ENCODE peak calls at places on chromosomes 12 and 14, in four cellular contexts. I is heart right ventricle; C is CD4-positive, CD25-positive, alpha-beta regulatory T cell; H is Daoy. L is an unnamed sample.

GRCh38 chr12:31289443-31289842 is 36.5 kb downstream of the SINHCAF start:
- DNase-seq in H (no peak), C (no peak), I (no peak), L (no peak)

GRCh38 chr12:78887008-78887407 is 22.4 kb downstream of the SYT1 start:
- DNase-seq in H (peak), I (no peak), C (no peak), L (no peak)

GRCh38 chr12:21416611-21417121 is 20.8 kb upstream of the PYROXD1 start:
- DNase-seq in H (no peak), I (no peak), C (no peak), L (no peak)

GRCh38 chr12:49909826-49910225 is 6.1 kb upstream of the FAIM2 start:
- DNase-seq in C (no peak), H (peak), I (no peak), L (no peak)

GRCh38 chr12:99131761-99132199 is 486.7 kb downstream of the APAF1 start:
- DNase-seq in C (no peak), I (peak), H (peak), L (no peak)

GRCh38 chr14:102558566-102558965 is 33.9 kb upstream of the RCOR1 start:
- DNase-seq in H (no peak), I (no peak), C (no peak), L (no peak)

GRCh38 chr12:29614926-29615325 is 117.4 kb upstream of the OVCH1 start:
- DNase-seq in C (no peak), H (no peak), I (no peak), L (no peak)

GRCh38 chr12:6476496-6476895 is 6.0 kb upstream of the VAMP1 start:
- DNase-seq in H (peak), I (no peak), C (no peak), L (no peak)

GRCh38 chr14:99441157-99441870 is 39.3 kb downstream of the SETD3 start:
- DNase-seq in C (no peak), I (no peak), H (no peak), L (no peak)

GRCh38 chr12:30811966-30812365 is 57.2 kb upstream of the CAPRIN2 start:
- DNase-seq in C (no peak), H (no peak), I (no peak), L (no peak)

GRCh38 chr12:102436867-102437266 is 43.5 kb downstream of the IGF1 start:
- DNase-seq in C (no peak), H (no peak), I (no peak), L (no peak)

GRCh38 chr12:77686760-77687159 is 143.9 kb upstream of the NAV3 start:
- DNase-seq in I (no peak), H (peak), C (no peak), L (no peak)

GRCh38 chr12:75706786-75707605 is 195.6 kb upstream of the KRR1 start:
- DNase-seq in H (peak), C (no peak), I (no peak), L (no peak)

GRCh38 chr14:103372552-103373304 is 12.5 kb upstream of the MARK3 start:
- DNase-seq in I (no peak), H (peak), C (no peak), L (no peak)

GRCh38 chr12:21527451-21528180 is 1.5 kb downstream of the SPX start:
- DNase-seq in H (peak), C (peak), I (peak), L (peak)

GRCh38 chr12:126271138-126271537 is 1205.9 kb downstream of the AACS start:
- DNase-seq in I (no peak), H (no peak), C (no peak), L (no peak)

GRCh38 chr14:92880351-92880750 is 42.6 kb upstream of the CHGA start:
- DNase-seq in C (no peak), I (no peak), H (no peak), L (no peak)

GRCh38 chr12:10128687-10129086 is 1.3 kb downstream of the CLEC7A start:
- DNase-seq in I (no peak), H (no peak), C (no peak), L (no peak)

GRCh38 chr14:92439551-92440344 is 73.8 kb upstream of the RIN3 start:
- DNase-seq in C (no peak), I (peak), H (no peak), L (peak)

GRCh38 chr14:22952418-22952817 is 4.5 kb downstream of the HAUS4 start:
- DNase-seq in C (no peak), H (no peak), I (no peak), L (no peak)

GRCh38 chr14:96705422-96706092 is 91.6 kb upstream of the VRK1 start:
- DNase-seq in I (no peak), H (peak), C (no peak), L (no peak)

GRCh38 chr14:89720741-89721315 is 233.7 kb downstream of the EFCAB11 start:
- DNase-seq in C (peak), H (no peak), I (peak), L (peak)

GRCh38 chr14:51365241-51365940 is 125.3 kb downstream of the TMX1 start:
- DNase-seq in C (no peak), H (no peak), I (no peak), L (no peak)

GRCh38 chr12:116222358-116222757 is 55.1 kb downstream of the MED13L start:
- DNase-seq in H (peak), I (peak), C (no peak), L (no peak)

GRCh38 chr12:96075560-96075959 is 40.2 kb upstream of the LTA4H start:
- DNase-seq in H (no peak), C (no peak), I (no peak), L (no peak)

GRCh38 chr14:100142073-100143040 is 17.1 kb downstream of the DEGS2 start:
- DNase-seq in I (peak), H (no peak), C (no peak), L (no peak)

L was measured in B cell.